ENCODE peak calls at places on chromosomes 6 and 20, in five cellular contexts. U is B cell, E is GM04503, I is HFF-Myc, P is fibroblast of mammary gland. Z is an unnamed sample.

GRCh38 chr20:57078101-57078500 is 188.3 kb downstream of the BMP7 start:
- DNase-seq in E (no peak), U (no peak), P (no peak), I (no peak), Z (no peak)

GRCh38 chr6:91299544-91300491 is 712.9 kb upstream of the MAP3K7 start:
- DNase-seq in U (no peak), I (no peak), P (peak), E (no peak), Z (no peak)

GRCh38 chr6:168150551-168151444 is 71.8 kb upstream of the FRMD1 start:
- DNase-seq in I (no peak), U (no peak), E (no peak), P (no peak), Z (no peak)

GRCh38 chr6:91166271-91166670 is 579.4 kb upstream of the MAP3K7 start:
- DNase-seq in U (no peak), I (no peak), P (no peak), E (no peak), Z (no peak)

GRCh38 chr6:90286884-90287488 is 9.7 kb downstream of the BACH2 start:
- DNase-seq in I (no peak), U (peak), E (no peak), P (peak), Z (peak)

GRCh38 chr6:24919404-24919892 is 16.3 kb downstream of the RIPOR2 start:
- DNase-seq in I (no peak), U (peak), P (no peak), E (no peak), Z (no peak)

GRCh38 chr6:137492771-137493217 is 1.4 kb downstream of the OLIG3 start:
- DNase-seq in I (no peak), E (no peak), P (no peak), U (no peak), Z (peak)

GRCh38 chr20:54848984-54849538 is 373.7 kb downstream of the DOK5 start:
- DNase-seq in I (no peak), U (no peak), E (no peak), P (no peak), Z (no peak)

GRCh38 chr20:46293084-46293483 is 15.2 kb downstream of the CDH22 start:
- DNase-seq in E (no peak), I (peak), P (peak), U (no peak), Z (no peak)

GRCh38 chr20:6420336-6420735 is 297.5 kb upstream of the FERMT1 start:
- DNase-seq in U (no peak), I (no peak), E (no peak), P (no peak), Z (no peak)

GRCh38 chr20:57902478-57902877 is 192.7 kb upstream of the PMEPA1 start:
- DNase-seq in I (peak), P (peak), U (no peak), E (peak), Z (no peak)

GRCh38 chr6:81608776-81609175 is 143.7 kb downstream of the TENT5A start:
- DNase-seq in I (no peak), E (no peak), U (no peak), P (peak), Z (no peak)

GRCh38 chr6:74249658-74250057 is 553.7 kb downstream of the CD109 start:
- DNase-seq in P (peak), I (peak), U (no peak), E (no peak), Z (no peak)

GRCh38 chr6:149230729-149231434 is 86.6 kb upstream of the TAB2 start:
- DNase-seq in U (peak), P (no peak), E (no peak), I (no peak), Z (no peak)

GRCh38 chr6:168181776-168182765 is 103.1 kb upstream of the FRMD1 start:
- DNase-seq in E (no peak), U (no peak), P (no peak), I (no peak), Z (no peak)

Z was measured in GM13976.